ENCODE peak calls at places on chromosomes 4 and X, in five cellular contexts. G, W, A, Y and Q are unnamed samples.
A peak's percentile ranks its signal among the peaks of the same experiment; 100 is the strongest.

GRCh38 chrX:95860127-95860526 is 824.5 kb upstream of the DIAPH2 start:
- DNase-seq in W (no peak), G (no peak), A (no peak), Y (no peak), Q (no peak)

GRCh38 chr4:118388621-118389020 is 35.8 kb upstream of the PRSS12 start:
- DNase-seq in G (no peak), Y (no peak), W (no peak), A (no peak), Q (no peak)

GRCh38 chr4:143287571-143287923 is 49.1 kb upstream of the GAB1 start:
- DNase-seq in A (no peak), W (no peak), G (no peak), Y (no peak), Q (no peak)

GRCh38 chr4:118237531-118237930 is 115.3 kb downstream of the PRSS12 start:
- DNase-seq in W (no peak), Y (no peak), A (no peak), G (no peak), Q (no peak)

GRCh38 chr4:47668810-47669408 is 169.0 kb downstream of the CORIN start:
- DNase-seq in Y (peak; percentile 41), G (no peak), W (peak; percentile 7), A (peak; percentile 8), Q (no peak)

GRCh38 chr4:112857461-112857860 is 192.0 kb upstream of the ANK2 start:
- DNase-seq in Y (peak; percentile 92), W (no peak), G (no peak), A (peak; percentile 85), Q (no peak)

GRCh38 chr4:72031868-72032619 is at the start of gene NPFFR2:
- DNase-seq in A (no peak), G (no peak), W (no peak), Y (no peak), Q (no peak)

GRCh38 chrX:88425739-88426138 is 321.3 kb upstream of the CPXCR1 start:
- DNase-seq in Y (no peak), W (no peak), G (no peak), A (no peak), Q (no peak)

GRCh38 chr4:69054578-69055200 is 41.6 kb upstream of the UGT2B7 start:
- DNase-seq in W (no peak), G (no peak), Y (peak; percentile 30), A (peak; percentile 63), Q (no peak)

GRCh38 chrX:7689791-7690412 is 153.1 kb upstream of the VCX start:
- DNase-seq in Y (no peak), G (no peak), W (no peak), A (peak; percentile 20), Q (no peak)

GRCh38 chrX:95836517-95836916 is 848.1 kb upstream of the DIAPH2 start:
- DNase-seq in W (no peak), Y (no peak), G (no peak), A (no peak), Q (no peak)

GRCh38 chr4:24042094-24042493 is 152.2 kb upstream of the PPARGC1A start:
- DNase-seq in Y (peak; percentile 88), W (no peak), G (no peak), A (no peak), Q (no peak)

GRCh38 chr4:3308691-3309090 is 15.9 kb downstream of the RGS12 start:
- DNase-seq in W (no peak), G (no peak), A (no peak), Y (no peak), Q (no peak)

GRCh38 chrX:21798677-21799219 is 40.7 kb upstream of the MBTPS2 start:
- DNase-seq in Y (no peak), A (peak; percentile 68), G (no peak), W (no peak), Q (no peak)